ENCODE peak calls at places on chromosome 11, in ten cellular contexts. One of them, this sample, is unnamed.
A peak's percentile ranks its signal among the peaks of the same experiment; 100 is the strongest.

GRCh38 chr11:12170984-12171383 is 60.6 kb downstream of the MICAL2 start:
- DNase-seq in cerebellar nuclear complex: no peak
- DNase-seq in brain microvascular endothelial cell: no peak
- DNase-seq in left ventricle myocardium inferior: peak; percentile 62
- DNase-seq in Caki2: no peak
- DNase-seq in NCI-H187: no peak
- DNase-seq in IMR-90: peak; percentile 49
- DNase-seq in COLO829: no peak
- DNase-seq in pancreas: no peak
- DNase-seq in GM03348: peak; percentile 90
- DNase-seq in this sample: no peak

GRCh38 chr11:120660024-120660565 is 148.5 kb downstream of the GRIK4 start:
- DNase-seq in cerebellar nuclear complex: no peak
- DNase-seq in brain microvascular endothelial cell: peak; percentile 16
- DNase-seq in left ventricle myocardium inferior: no peak
- DNase-seq in Caki2: no peak
- DNase-seq in NCI-H187: no peak
- DNase-seq in IMR-90: peak; percentile 36
- DNase-seq in COLO829: peak; percentile 32
- DNase-seq in pancreas: no peak
- DNase-seq in GM03348: peak; percentile 53
- DNase-seq in this sample: peak; percentile 1

GRCh38 chr11:88402192-88402715 is 64.7 kb upstream of the CTSC start:
- DNase-seq in cerebellar nuclear complex: no peak
- DNase-seq in brain microvascular endothelial cell: peak; percentile 72
- DNase-seq in left ventricle myocardium inferior: no peak
- DNase-seq in Caki2: peak; percentile 94
- DNase-seq in NCI-H187: no peak
- DNase-seq in IMR-90: peak; percentile 90
- DNase-seq in COLO829: no peak
- DNase-seq in pancreas: no peak
- DNase-seq in GM03348: peak; percentile 34
- DNase-seq in this sample: no peak

GRCh38 chr11:70737816-70738630 is 339.7 kb downstream of the CTTN start:
- DNase-seq in cerebellar nuclear complex: no peak
- DNase-seq in brain microvascular endothelial cell: no peak
- DNase-seq in left ventricle myocardium inferior: no peak
- DNase-seq in Caki2: no peak
- DNase-seq in NCI-H187: no peak
- DNase-seq in IMR-90: no peak
- DNase-seq in COLO829: no peak
- DNase-seq in pancreas: no peak
- DNase-seq in GM03348: no peak
- DNase-seq in this sample: no peak

GRCh38 chr11:42806191-42806590 is 505.6 kb upstream of the API5 start:
- DNase-seq in cerebellar nuclear complex: no peak
- DNase-seq in brain microvascular endothelial cell: no peak
- DNase-seq in left ventricle myocardium inferior: no peak
- DNase-seq in Caki2: no peak
- DNase-seq in NCI-H187: no peak
- DNase-seq in IMR-90: no peak
- DNase-seq in COLO829: no peak
- DNase-seq in pancreas: no peak
- DNase-seq in GM03348: no peak
- DNase-seq in this sample: no peak

GRCh38 chr11:111792314-111792713 is 26.1 kb upstream of the PPP2R1B start:
- DNase-seq in cerebellar nuclear complex: no peak
- DNase-seq in brain microvascular endothelial cell: no peak
- DNase-seq in left ventricle myocardium inferior: no peak
- DNase-seq in Caki2: no peak
- DNase-seq in NCI-H187: no peak
- DNase-seq in IMR-90: no peak
- DNase-seq in COLO829: no peak
- DNase-seq in pancreas: no peak
- DNase-seq in GM03348: peak; percentile 11
- DNase-seq in this sample: no peak

GRCh38 chr11:48101958-48102357 is 114.7 kb upstream of the OR4B1 start:
- DNase-seq in cerebellar nuclear complex: no peak
- DNase-seq in brain microvascular endothelial cell: no peak
- DNase-seq in left ventricle myocardium inferior: no peak
- DNase-seq in Caki2: no peak
- DNase-seq in NCI-H187: no peak
- DNase-seq in IMR-90: no peak
- DNase-seq in COLO829: no peak
- DNase-seq in pancreas: no peak
- DNase-seq in GM03348: no peak
- DNase-seq in this sample: no peak

GRCh38 chr11:1569251-1569780 is 2.8 kb downstream of the DUSP8 start:
- DNase-seq in cerebellar nuclear complex: no peak
- DNase-seq in brain microvascular endothelial cell: no peak
- DNase-seq in left ventricle myocardium inferior: no peak
- DNase-seq in Caki2: no peak
- DNase-seq in NCI-H187: no peak
- DNase-seq in IMR-90: no peak
- DNase-seq in COLO829: no peak
- DNase-seq in pancreas: peak; percentile 46
- DNase-seq in GM03348: no peak
- DNase-seq in this sample: no peak

GRCh38 chr11:74948546-74948897 is 369 bp downstream of the XRRA1 start:
- DNase-seq in cerebellar nuclear complex: no peak
- DNase-seq in brain microvascular endothelial cell: no peak
- DNase-seq in left ventricle myocardium inferior: no peak
- DNase-seq in Caki2: no peak
- DNase-seq in NCI-H187: no peak
- DNase-seq in IMR-90: no peak
- DNase-seq in COLO829: no peak
- DNase-seq in pancreas: no peak
- DNase-seq in GM03348: peak; percentile 29
- DNase-seq in this sample: no peak

GRCh38 chr11:16041207-16041606 is 315.1 kb downstream of the SOX6 start:
- DNase-seq in cerebellar nuclear complex: no peak
- DNase-seq in brain microvascular endothelial cell: no peak
- DNase-seq in left ventricle myocardium inferior: no peak
- DNase-seq in Caki2: no peak
- DNase-seq in NCI-H187: no peak
- DNase-seq in IMR-90: no peak
- DNase-seq in COLO829: no peak
- DNase-seq in pancreas: no peak
- DNase-seq in GM03348: no peak
- DNase-seq in this sample: no peak

GRCh38 chr11:106714179-106714578 is 304.1 kb downstream of the GUCY1A2 start:
- DNase-seq in cerebellar nuclear complex: no peak
- DNase-seq in brain microvascular endothelial cell: no peak
- DNase-seq in left ventricle myocardium inferior: no peak
- DNase-seq in Caki2: no peak
- DNase-seq in NCI-H187: no peak
- DNase-seq in IMR-90: peak; percentile 63
- DNase-seq in COLO829: no peak
- DNase-seq in pancreas: no peak
- DNase-seq in GM03348: no peak
- DNase-seq in this sample: no peak

GRCh38 chr11:118996926-118997626 is 862 bp upstream of the CENATAC start:
- DNase-seq in cerebellar nuclear complex: no peak
- DNase-seq in brain microvascular endothelial cell: no peak
- DNase-seq in left ventricle myocardium inferior: no peak
- DNase-seq in Caki2: no peak
- DNase-seq in NCI-H187: no peak
- DNase-seq in IMR-90: peak; percentile 44
- DNase-seq in COLO829: no peak
- DNase-seq in pancreas: no peak
- DNase-seq in GM03348: peak; percentile 51
- DNase-seq in this sample: no peak

GRCh38 chr11:47797633-47798032 is 30.5 kb upstream of the FNBP4 start:
- DNase-seq in cerebellar nuclear complex: no peak
- DNase-seq in brain microvascular endothelial cell: peak; percentile 85
- DNase-seq in left ventricle myocardium inferior: no peak
- DNase-seq in Caki2: peak; percentile 33
- DNase-seq in NCI-H187: no peak
- DNase-seq in IMR-90: peak; percentile 89
- DNase-seq in COLO829: no peak
- DNase-seq in pancreas: no peak
- DNase-seq in GM03348: peak; percentile 48
- DNase-seq in this sample: peak; percentile 18

GRCh38 chr11:117546431-117547160 is 218.9 kb downstream of the CEP164 start:
- DNase-seq in cerebellar nuclear complex: no peak
- DNase-seq in brain microvascular endothelial cell: no peak
- DNase-seq in left ventricle myocardium inferior: no peak
- DNase-seq in Caki2: no peak
- DNase-seq in NCI-H187: no peak
- DNase-seq in IMR-90: no peak
- DNase-seq in COLO829: no peak
- DNase-seq in pancreas: no peak
- DNase-seq in GM03348: no peak
- DNase-seq in this sample: no peak

GRCh38 chr11:133926466-133927246 is 30.1 kb downstream of the IGSF9B start:
- DNase-seq in cerebellar nuclear complex: no peak
- DNase-seq in brain microvascular endothelial cell: no peak
- DNase-seq in left ventricle myocardium inferior: no peak
- DNase-seq in Caki2: no peak
- DNase-seq in NCI-H187: no peak
- DNase-seq in IMR-90: no peak
- DNase-seq in COLO829: no peak
- DNase-seq in pancreas: no peak
- DNase-seq in GM03348: no peak
- DNase-seq in this sample: no peak

GRCh38 chr11:12121504-12121903 is 11.1 kb downstream of the MICAL2 start:
- DNase-seq in cerebellar nuclear complex: peak; percentile 92
- DNase-seq in brain microvascular endothelial cell: no peak
- DNase-seq in left ventricle myocardium inferior: no peak
- DNase-seq in Caki2: no peak
- DNase-seq in NCI-H187: no peak
- DNase-seq in IMR-90: no peak
- DNase-seq in COLO829: no peak
- DNase-seq in pancreas: no peak
- DNase-seq in GM03348: no peak
- DNase-seq in this sample: no peak

GRCh38 chr11:44464741-44465140 is 100.7 kb upstream of the CD82 start:
- DNase-seq in cerebellar nuclear complex: no peak
- DNase-seq in brain microvascular endothelial cell: no peak
- DNase-seq in left ventricle myocardium inferior: no peak
- DNase-seq in Caki2: no peak
- DNase-seq in NCI-H187: no peak
- DNase-seq in IMR-90: no peak
- DNase-seq in COLO829: no peak
- DNase-seq in pancreas: no peak
- DNase-seq in GM03348: no peak
- DNase-seq in this sample: no peak

GRCh38 chr11:111733009-111733408 is 33.2 kb downstream of the PPP2R1B start:
- DNase-seq in cerebellar nuclear complex: no peak
- DNase-seq in brain microvascular endothelial cell: peak; percentile 76
- DNase-seq in left ventricle myocardium inferior: peak; percentile 40
- DNase-seq in Caki2: no peak
- DNase-seq in NCI-H187: no peak
- DNase-seq in IMR-90: peak; percentile 91
- DNase-seq in COLO829: no peak
- DNase-seq in pancreas: peak; percentile 53
- DNase-seq in GM03348: peak; percentile 82
- DNase-seq in this sample: no peak

GRCh38 chr11:68542617-68543016 is 82.1 kb downstream of the PPP6R3 start:
- DNase-seq in cerebellar nuclear complex: no peak
- DNase-seq in brain microvascular endothelial cell: peak; percentile 77
- DNase-seq in left ventricle myocardium inferior: no peak
- DNase-seq in Caki2: peak; percentile 19
- DNase-seq in NCI-H187: no peak
- DNase-seq in IMR-90: peak; percentile 93
- DNase-seq in COLO829: no peak
- DNase-seq in pancreas: no peak
- DNase-seq in GM03348: peak; percentile 84
- DNase-seq in this sample: no peak

GRCh38 chr11:69874984-69875673 is 55.9 kb upstream of the FGF3 start:
- DNase-seq in cerebellar nuclear complex: no peak
- DNase-seq in brain microvascular endothelial cell: no peak
- DNase-seq in left ventricle myocardium inferior: peak; percentile 4
- DNase-seq in Caki2: no peak
- DNase-seq in NCI-H187: no peak
- DNase-seq in IMR-90: no peak
- DNase-seq in COLO829: no peak
- DNase-seq in pancreas: no peak
- DNase-seq in GM03348: no peak
- DNase-seq in this sample: no peak

GRCh38 chr11:58466293-58466692 is 24.3 kb upstream of the OR5B12 start:
- DNase-seq in cerebellar nuclear complex: no peak
- DNase-seq in brain microvascular endothelial cell: no peak
- DNase-seq in left ventricle myocardium inferior: no peak
- DNase-seq in Caki2: no peak
- DNase-seq in NCI-H187: no peak
- DNase-seq in IMR-90: peak; percentile 20
- DNase-seq in COLO829: no peak
- DNase-seq in pancreas: no peak
- DNase-seq in GM03348: peak; percentile 13
- DNase-seq in this sample: no peak

GRCh38 chr11:120511116-120511803 is at the start of gene GRIK4:
- DNase-seq in cerebellar nuclear complex: no peak
- DNase-seq in brain microvascular endothelial cell: peak; percentile 56
- DNase-seq in left ventricle myocardium inferior: peak; percentile 84
- DNase-seq in Caki2: peak; percentile 56
- DNase-seq in NCI-H187: peak; percentile 73
- DNase-seq in IMR-90: peak; percentile 57
- DNase-seq in COLO829: peak; percentile 78
- DNase-seq in pancreas: peak; percentile 84
- DNase-seq in GM03348: peak; percentile 95
- DNase-seq in this sample: peak; percentile 44

GRCh38 chr11:112784323-112785073 is 176.7 kb upstream of the NCAM1 start:
- DNase-seq in cerebellar nuclear complex: no peak
- DNase-seq in brain microvascular endothelial cell: peak; percentile 0
- DNase-seq in left ventricle myocardium inferior: peak; percentile 79
- DNase-seq in Caki2: peak; percentile 53
- DNase-seq in NCI-H187: no peak
- DNase-seq in IMR-90: no peak
- DNase-seq in COLO829: peak; percentile 59
- DNase-seq in pancreas: peak; percentile 48
- DNase-seq in GM03348: peak; percentile 86
- DNase-seq in this sample: no peak

GRCh38 chr11:47899801-47900200 is 51.7 kb upstream of the NUP160 start:
- DNase-seq in cerebellar nuclear complex: no peak
- DNase-seq in brain microvascular endothelial cell: no peak
- DNase-seq in left ventricle myocardium inferior: no peak
- DNase-seq in Caki2: no peak
- DNase-seq in NCI-H187: no peak
- DNase-seq in IMR-90: no peak
- DNase-seq in COLO829: no peak
- DNase-seq in pancreas: no peak
- DNase-seq in GM03348: no peak
- DNase-seq in this sample: no peak

GRCh38 chr11:32374261-32374711 is 61.1 kb downstream of the WT1 start:
- DNase-seq in cerebellar nuclear complex: no peak
- DNase-seq in brain microvascular endothelial cell: no peak
- DNase-seq in left ventricle myocardium inferior: no peak
- DNase-seq in Caki2: no peak
- DNase-seq in NCI-H187: peak; percentile 17
- DNase-seq in IMR-90: peak; percentile 15
- DNase-seq in COLO829: peak; percentile 54
- DNase-seq in pancreas: no peak
- DNase-seq in GM03348: peak; percentile 44
- DNase-seq in this sample: no peak

GRCh38 chr11:20000393-20001134 is 159.7 kb downstream of the DBX1 start:
- DNase-seq in cerebellar nuclear complex: no peak
- DNase-seq in brain microvascular endothelial cell: no peak
- DNase-seq in left ventricle myocardium inferior: peak; percentile 51
- DNase-seq in Caki2: peak; percentile 57
- DNase-seq in NCI-H187: peak; percentile 64
- DNase-seq in IMR-90: no peak
- DNase-seq in COLO829: no peak
- DNase-seq in pancreas: no peak
- DNase-seq in GM03348: no peak
- DNase-seq in this sample: no peak

GRCh38 chr11:104623518-104623917 is 274.7 kb downstream of the CASP12 start:
- DNase-seq in cerebellar nuclear complex: no peak
- DNase-seq in brain microvascular endothelial cell: peak; percentile 27
- DNase-seq in left ventricle myocardium inferior: no peak
- DNase-seq in Caki2: no peak
- DNase-seq in NCI-H187: no peak
- DNase-seq in IMR-90: peak; percentile 70
- DNase-seq in COLO829: no peak
- DNase-seq in pancreas: no peak
- DNase-seq in GM03348: no peak
- DNase-seq in this sample: no peak

GRCh38 chr11:114821626-114822025 is 143.3 kb downstream of the NXPE2 start:
- DNase-seq in cerebellar nuclear complex: no peak
- DNase-seq in brain microvascular endothelial cell: no peak
- DNase-seq in left ventricle myocardium inferior: no peak
- DNase-seq in Caki2: no peak
- DNase-seq in NCI-H187: no peak
- DNase-seq in IMR-90: peak; percentile 17
- DNase-seq in COLO829: no peak
- DNase-seq in pancreas: no peak
- DNase-seq in GM03348: no peak
- DNase-seq in this sample: no peak